ENCODE peak calls at places on chromosomes 16 and 17, in seven cellular contexts. X is SW480; S is activated naive CD4-positive, alpha-beta T cell treated with anti-CD3 and anti-CD28 coated beads for 36 hours; Q is AG09319; G is epithelial cell of esophagus; C is stimulated activated CD4-positive, alpha-beta T cell treated with anti-CD3 and anti-CD28 coated beads, TNF-alpha, amount 100 ng/mL, for 48 hours; Y is amniotic stem cell. F is an unnamed sample.

GRCh38 chr16:19555938-19556778 is 655 bp downstream of the VPS35L start:
- DNase-seq in X (no peak), S (peak; percentile 41), Q (no peak), G (peak; percentile 33), C (peak; percentile 12), Y (no peak), F (no peak)

GRCh38 chr17:81924557-81925532 is 2.7 kb downstream of the MAFG start:
- DNase-seq in X (no peak), S (no peak), Q (no peak), G (no peak), C (no peak), Y (no peak), F (no peak)

GRCh38 chr16:16197966-16198365 is 25.3 kb downstream of the ABCC6 start:
- DNase-seq in X (no peak), S (no peak), Q (no peak), G (no peak), C (no peak), Y (no peak), F (no peak)

GRCh38 chr17:11150946-11151345 is 90.1 kb upstream of the SHISA6 start:
- DNase-seq in X (no peak), S (no peak), Q (no peak), G (no peak), C (no peak), Y (no peak), F (no peak)

GRCh38 chr17:59506907-59507726 is 58.3 kb upstream of the DHX40 start:
- DNase-seq in X (no peak), S (no peak), Q (no peak), G (no peak), C (no peak), Y (no peak), F (peak; percentile 37)

GRCh38 chr17:74430706-74431567 is 951 bp upstream of the GPRC5C start:
- DNase-seq in X (peak; percentile 92), S (peak; percentile 73), Q (peak; percentile 31), G (peak; percentile 68), C (no peak), Y (no peak), F (peak; percentile 93)

GRCh38 chr17:58411408-58411894 is 5.9 kb downstream of the RNF43 start:
- DNase-seq in X (no peak), S (no peak), Q (no peak), G (peak; percentile 81), C (no peak), Y (no peak), F (no peak)

GRCh38 chr17:16419929-16420271 is 4.5 kb downstream of the TRPV2 start:
- DNase-seq in X (peak; percentile 88), S (peak; percentile 71), Q (no peak), G (peak; percentile 51), C (no peak), Y (no peak), F (peak; percentile 91)

GRCh38 chr17:77383613-77384608 is 243.1 kb downstream of the SEC14L1 start:
- DNase-seq in X (no peak), S (no peak), Q (no peak), G (peak; percentile 34), C (no peak), Y (no peak), F (peak; percentile 59)

GRCh38 chr16:70770291-70770967 is 30.5 kb downstream of the VAC14 start:
- DNase-seq in X (no peak), S (no peak), Q (no peak), G (peak; percentile 35), C (no peak), Y (no peak), F (no peak)

GRCh38 chr16:67661864-67662652 is 1.3 kb downstream of the PARD6A start:
- DNase-seq in X (no peak), S (no peak), Q (no peak), G (no peak), C (no peak), Y (no peak), F (no peak)

GRCh38 chr17:30505868-30506417 is 28.7 kb downstream of the GOSR1 start:
- DNase-seq in X (no peak), S (no peak), Q (no peak), G (no peak), C (no peak), Y (no peak), F (peak; percentile 8)

GRCh38 chr17:40303009-40303657 is 5.8 kb upstream of the RARA start:
- DNase-seq in X (peak; percentile 58), S (peak; percentile 61), Q (peak; percentile 80), G (peak; percentile 70), C (no peak), Y (peak; percentile 40), F (peak; percentile 84)

GRCh38 chr17:27379863-27380533 is 76.2 kb upstream of the KSR1 start:
- DNase-seq in X (peak; percentile 33), S (no peak), Q (no peak), G (peak; percentile 21), C (no peak), Y (no peak), F (peak; percentile 93)

GRCh38 chr16:15466886-15467781 is 32.7 kb downstream of the BMERB1 start:
- DNase-seq in X (peak; percentile 40), S (no peak), Q (no peak), G (peak; percentile 46), C (no peak), Y (no peak), F (no peak)

GRCh38 chr17:20028436-20028835 is 19.3 kb downstream of the SPECC1 start:
- DNase-seq in X (no peak), S (no peak), Q (no peak), G (peak; percentile 70), C (no peak), Y (no peak), F (no peak)

GRCh38 chr17:34850023-34850422 is 111.2 kb downstream of the CCT6B start:
- DNase-seq in X (no peak), S (no peak), Q (no peak), G (peak; percentile 19), C (no peak), Y (no peak), F (no peak)

GRCh38 chr16:57039148-57039812 is 49.9 kb downstream of the NLRC5 start:
- DNase-seq in X (no peak), S (peak; percentile 62), Q (peak; percentile 32), G (no peak), C (no peak), Y (no peak), F (peak; percentile 64)

F was measured in astrocyte of the hippocampus.